ENCODE peak calls at places on chromosomes 16 and 17, in eight cellular contexts. One of them, this sample, is unnamed.

GRCh38 chr17:50062323-50063243 is 6.7 kb downstream of the ITGA3 start:
- DNase-seq in IMR-90: peak
- DNase-seq in mesendoderm: no peak
- DNase-seq in right atrium auricular region: peak
- DNase-seq in mammary epithelial cell: peak
- DNase-seq in HL-60: no peak
- DNase-seq in transverse colon: peak
- DNase-seq in A549: peak
- DNase-seq in this sample: no peak

GRCh38 chr17:50052241-50052788 is 3.6 kb upstream of the ITGA3 start:
- DNase-seq in A549: no peak
- DNase-seq in mesendoderm: no peak
- DNase-seq in transverse colon: no peak
- DNase-seq in right atrium auricular region: no peak
- DNase-seq in mammary epithelial cell: no peak
- DNase-seq in IMR-90: no peak
- DNase-seq in HL-60: no peak
- DNase-seq in this sample: no peak

GRCh38 chr17:68458260-68459029 is 1.1 kb upstream of the WIPI1 start:
- DNase-seq in A549: no peak
- DNase-seq in right atrium auricular region: no peak
- DNase-seq in mesendoderm: no peak
- DNase-seq in transverse colon: no peak
- DNase-seq in IMR-90: no peak
- DNase-seq in mammary epithelial cell: no peak
- DNase-seq in HL-60: no peak
- DNase-seq in this sample: no peak

GRCh38 chr16:80924372-80924978 is 82.2 kb downstream of the CMC2 start:
- DNase-seq in HL-60: no peak
- DNase-seq in mesendoderm: peak
- DNase-seq in IMR-90: peak
- DNase-seq in right atrium auricular region: no peak
- DNase-seq in mammary epithelial cell: peak
- DNase-seq in transverse colon: peak
- DNase-seq in A549: peak
- DNase-seq in this sample: peak

GRCh38 chr16:19104591-19104990 is 9.2 kb upstream of the ITPRIPL2 start:
- DNase-seq in mammary epithelial cell: no peak
- DNase-seq in right atrium auricular region: no peak
- DNase-seq in A549: no peak
- DNase-seq in IMR-90: no peak
- DNase-seq in transverse colon: no peak
- DNase-seq in HL-60: no peak
- DNase-seq in mesendoderm: no peak
- DNase-seq in this sample: no peak

GRCh38 chr16:19810817-19811731 is 73.6 kb downstream of the GPRC5B start:
- DNase-seq in mesendoderm: no peak
- DNase-seq in A549: peak
- DNase-seq in HL-60: no peak
- DNase-seq in transverse colon: no peak
- DNase-seq in mammary epithelial cell: peak
- DNase-seq in IMR-90: peak
- DNase-seq in right atrium auricular region: no peak
- DNase-seq in this sample: no peak

GRCh38 chr16:89960966-89961365 is 12.4 kb downstream of the DEF8 start:
- DNase-seq in transverse colon: no peak
- DNase-seq in IMR-90: no peak
- DNase-seq in mesendoderm: no peak
- DNase-seq in mammary epithelial cell: no peak
- DNase-seq in HL-60: no peak
- DNase-seq in right atrium auricular region: no peak
- DNase-seq in A549: no peak
- DNase-seq in this sample: no peak

GRCh38 chr16:12639044-12639443 is 164.6 kb downstream of the CPPED1 start:
- DNase-seq in mesendoderm: peak
- DNase-seq in HL-60: no peak
- DNase-seq in IMR-90: peak
- DNase-seq in transverse colon: no peak
- DNase-seq in mammary epithelial cell: peak
- DNase-seq in right atrium auricular region: no peak
- DNase-seq in A549: peak
- DNase-seq in this sample: no peak

GRCh38 chr16:77470851-77471250 is 36.0 kb upstream of the ADAMTS18 start:
- DNase-seq in mesendoderm: peak
- DNase-seq in mammary epithelial cell: no peak
- DNase-seq in HL-60: no peak
- DNase-seq in IMR-90: no peak
- DNase-seq in transverse colon: no peak
- DNase-seq in A549: no peak
- DNase-seq in right atrium auricular region: no peak
- DNase-seq in this sample: no peak

GRCh38 chr17:72362466-72363335 is 241.9 kb downstream of the SOX9 start:
- DNase-seq in HL-60: no peak
- DNase-seq in mammary epithelial cell: peak
- DNase-seq in mesendoderm: no peak
- DNase-seq in A549: peak
- DNase-seq in IMR-90: peak
- DNase-seq in right atrium auricular region: no peak
- DNase-seq in transverse colon: no peak
- DNase-seq in this sample: no peak

GRCh38 chr17:17144916-17145665 is 61.0 kb downstream of the PLD6 start:
- DNase-seq in mammary epithelial cell: no peak
- DNase-seq in mesendoderm: no peak
- DNase-seq in transverse colon: no peak
- DNase-seq in A549: no peak
- DNase-seq in HL-60: no peak
- DNase-seq in right atrium auricular region: no peak
- DNase-seq in IMR-90: no peak
- DNase-seq in this sample: no peak

GRCh38 chr17:28950017-28950751 is 1.1 kb downstream of the PHF12 start:
- DNase-seq in right atrium auricular region: no peak
- DNase-seq in mesendoderm: peak
- DNase-seq in transverse colon: peak
- DNase-seq in A549: peak
- DNase-seq in IMR-90: peak
- DNase-seq in mammary epithelial cell: peak
- DNase-seq in HL-60: peak
- DNase-seq in this sample: peak

GRCh38 chr17:81040791-81041337 is 5.9 kb downstream of the BAIAP2 start:
- DNase-seq in right atrium auricular region: no peak
- DNase-seq in mammary epithelial cell: no peak
- DNase-seq in mesendoderm: peak
- DNase-seq in IMR-90: no peak
- DNase-seq in transverse colon: no peak
- DNase-seq in HL-60: no peak
- DNase-seq in A549: peak
- DNase-seq in this sample: peak

GRCh38 chr17:32927201-32927723 is 691 bp upstream of the TMEM98 start:
- DNase-seq in mesendoderm: no peak
- DNase-seq in A549: no peak
- DNase-seq in right atrium auricular region: peak
- DNase-seq in IMR-90: peak
- DNase-seq in HL-60: no peak
- DNase-seq in mammary epithelial cell: no peak
- DNase-seq in transverse colon: peak
- DNase-seq in this sample: no peak

GRCh38 chr16:66342294-66342900 is 24.1 kb upstream of the CDH5 start:
- DNase-seq in right atrium auricular region: no peak
- DNase-seq in transverse colon: no peak
- DNase-seq in A549: peak
- DNase-seq in mammary epithelial cell: no peak
- DNase-seq in IMR-90: no peak
- DNase-seq in HL-60: no peak
- DNase-seq in mesendoderm: peak
- DNase-seq in this sample: peak

GRCh38 chr16:23081675-23082119 is 67.6 kb downstream of the USP31 start:
- DNase-seq in mammary epithelial cell: peak
- DNase-seq in A549: peak
- DNase-seq in mesendoderm: peak
- DNase-seq in HL-60: no peak
- DNase-seq in IMR-90: peak
- DNase-seq in transverse colon: no peak
- DNase-seq in right atrium auricular region: no peak
- DNase-seq in this sample: no peak

DNA sequence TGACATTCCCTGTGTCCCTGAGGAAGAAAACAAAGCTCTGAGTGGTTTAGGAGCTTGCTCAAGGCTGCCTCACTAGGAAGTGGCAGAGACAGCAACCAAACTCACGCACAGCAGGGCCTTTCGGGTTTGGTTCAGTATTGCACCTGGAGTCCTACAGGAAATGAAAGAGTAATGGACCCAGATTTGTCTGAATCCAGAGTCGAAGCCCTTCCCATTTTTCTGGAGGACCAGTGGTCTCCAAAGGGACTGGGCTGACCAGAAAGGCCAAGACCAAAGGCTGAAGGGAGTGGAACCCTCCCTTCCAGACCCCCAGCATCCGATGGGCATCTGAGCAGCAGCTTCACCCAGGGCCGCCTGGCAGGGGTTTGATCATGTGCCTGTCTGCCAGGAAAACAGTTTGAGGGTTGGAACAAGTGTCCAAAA is 85.5 kb upstream of the RPL38 start:
- DNase-seq in mammary epithelial cell: no peak
- DNase-seq in transverse colon: no peak
- DNase-seq in mesendoderm: peak
- DNase-seq in A549: no peak
- DNase-seq in right atrium auricular region: no peak
- DNase-seq in IMR-90: no peak
- DNase-seq in HL-60: no peak
- DNase-seq in this sample: peak
- H3K27ac ChIP-seq in mammary epithelial cell: no peak
- H3K27ac ChIP-seq in transverse colon: no peak
- H3K27ac ChIP-seq in mesendoderm: no peak
- H3K27ac ChIP-seq in A549: no peak
- H3K27ac ChIP-seq in right atrium auricular region: no peak
- H3K27ac ChIP-seq in IMR-90: no peak
- H3K27ac ChIP-seq in HL-60: no peak
- H3K27ac ChIP-seq in this sample: peak

GRCh38 chr16:85651822-85652430 is 36.8 kb downstream of the GINS2 start:
- DNase-seq in mammary epithelial cell: no peak
- DNase-seq in IMR-90: no peak
- DNase-seq in A549: peak
- DNase-seq in HL-60: no peak
- DNase-seq in mesendoderm: no peak
- DNase-seq in right atrium auricular region: no peak
- DNase-seq in transverse colon: no peak
- DNase-seq in this sample: no peak
- H3K4me3 ChIP-seq in mammary epithelial cell: no peak
- H3K4me3 ChIP-seq in IMR-90: no peak
- H3K4me3 ChIP-seq in A549: no peak
- H3K4me3 ChIP-seq in HL-60: no peak
- H3K4me3 ChIP-seq in mesendoderm: no peak
- H3K4me3 ChIP-seq in right atrium auricular region: no peak
- H3K4me3 ChIP-seq in transverse colon: no peak
- H3K4me3 ChIP-seq in this sample: peak

GRCh38 chr17:60253048-60253447 is 103.3 kb downstream of the CA4 start:
- DNase-seq in HL-60: no peak
- DNase-seq in transverse colon: no peak
- DNase-seq in A549: no peak
- DNase-seq in IMR-90: no peak
- DNase-seq in mammary epithelial cell: no peak
- DNase-seq in right atrium auricular region: no peak
- DNase-seq in mesendoderm: no peak
- DNase-seq in this sample: no peak

GRCh38 chr17:60252459-60252858 is 102.7 kb downstream of the CA4 start:
- DNase-seq in HL-60: no peak
- DNase-seq in IMR-90: no peak
- DNase-seq in mesendoderm: no peak
- DNase-seq in mammary epithelial cell: no peak
- DNase-seq in A549: no peak
- DNase-seq in right atrium auricular region: no peak
- DNase-seq in transverse colon: no peak
- DNase-seq in this sample: no peak

GRCh38 chr17:60249517-60249826 is 99.7 kb downstream of the CA4 start:
- DNase-seq in IMR-90: peak
- DNase-seq in A549: no peak
- DNase-seq in HL-60: no peak
- DNase-seq in mesendoderm: no peak
- DNase-seq in mammary epithelial cell: no peak
- DNase-seq in transverse colon: no peak
- DNase-seq in right atrium auricular region: no peak
- DNase-seq in this sample: no peak

GRCh38 chr17:60247836-60248461 is 98.2 kb downstream of the CA4 start:
- DNase-seq in mammary epithelial cell: no peak
- DNase-seq in transverse colon: no peak
- DNase-seq in mesendoderm: no peak
- DNase-seq in A549: no peak
- DNase-seq in right atrium auricular region: no peak
- DNase-seq in HL-60: no peak
- DNase-seq in IMR-90: no peak
- DNase-seq in this sample: no peak

GRCh38 chr17:60248618-60249516 is 99.1 kb downstream of the CA4 start:
- DNase-seq in IMR-90: peak
- DNase-seq in mesendoderm: no peak
- DNase-seq in right atrium auricular region: no peak
- DNase-seq in transverse colon: no peak
- DNase-seq in mammary epithelial cell: no peak
- DNase-seq in A549: no peak
- DNase-seq in HL-60: no peak
- DNase-seq in this sample: no peak
- H3K27ac ChIP-seq in IMR-90: peak
- H3K27ac ChIP-seq in mesendoderm: no peak
- H3K27ac ChIP-seq in right atrium auricular region: no peak
- H3K27ac ChIP-seq in transverse colon: peak
- H3K27ac ChIP-seq in mammary epithelial cell: no peak
- H3K27ac ChIP-seq in A549: no peak
- H3K27ac ChIP-seq in HL-60: no peak
- H3K27ac ChIP-seq in this sample: no peak

DNA sequence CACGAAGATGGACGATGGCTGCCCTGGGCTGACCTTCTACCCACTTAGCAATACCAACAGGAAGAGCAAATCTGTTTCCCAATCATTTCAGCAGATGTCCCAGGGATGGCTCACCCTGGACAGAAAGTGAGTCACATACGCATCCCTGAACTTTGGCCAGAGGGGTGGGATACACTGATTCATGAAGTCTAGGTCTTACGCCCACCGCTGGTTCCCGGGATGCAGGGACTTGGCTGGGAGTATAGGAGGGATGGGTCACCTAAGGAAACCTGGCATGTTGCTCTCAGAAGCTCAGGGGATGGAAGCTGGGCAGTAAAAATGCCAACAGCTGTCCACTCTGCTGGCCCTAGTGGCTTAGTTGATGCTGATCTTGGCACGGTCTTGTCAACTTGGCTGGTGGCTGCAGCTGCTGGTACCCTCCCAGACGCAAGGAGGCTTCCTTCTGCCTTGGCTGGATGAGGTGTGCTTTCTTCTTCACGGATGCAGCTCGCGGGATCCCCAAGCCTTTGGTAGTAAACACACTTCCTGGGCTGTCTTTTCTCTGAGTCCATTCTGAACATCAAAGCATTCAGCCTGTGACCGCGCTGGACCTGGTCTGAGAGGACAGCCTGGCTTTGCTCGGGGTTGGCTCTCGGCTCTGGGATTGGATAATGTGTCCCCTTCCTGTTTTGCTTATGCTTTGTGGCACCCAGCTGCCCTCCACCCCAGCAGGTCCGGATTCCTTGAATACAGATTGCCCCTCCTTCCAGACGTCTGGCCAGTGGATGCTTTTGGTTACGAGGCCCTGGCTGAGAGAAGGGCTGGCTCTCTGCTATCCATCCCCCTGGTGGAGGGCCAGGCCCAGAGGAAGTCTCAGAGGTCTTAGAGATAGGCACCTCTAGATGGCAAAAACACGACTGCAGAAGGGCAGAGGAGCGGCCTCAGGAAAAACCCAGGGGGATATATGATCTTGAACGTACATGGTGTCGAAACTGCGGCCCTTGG is 71.5 kb downstream of the RAP1GAP2 start:
- DNase-seq in IMR-90: peak
- DNase-seq in A549: peak
- DNase-seq in right atrium auricular region: no peak
- DNase-seq in HL-60: no peak
- DNase-seq in mesendoderm: peak
- DNase-seq in mammary epithelial cell: peak
- DNase-seq in transverse colon: no peak
- DNase-seq in this sample: no peak
- H3K4me3 ChIP-seq in IMR-90: no peak
- H3K4me3 ChIP-seq in A549: no peak
- H3K4me3 ChIP-seq in right atrium auricular region: no peak
- H3K4me3 ChIP-seq in HL-60: no peak
- H3K4me3 ChIP-seq in mesendoderm: no peak
- H3K4me3 ChIP-seq in mammary epithelial cell: no peak
- H3K4me3 ChIP-seq in transverse colon: no peak
- H3K4me3 ChIP-seq in this sample: no peak

This sample was measured in WERI-Rb-1.